ENCODE peak calls at places on chromosome 1, in ten cellular contexts. N, M, Z, S, R, W, A, H, J and V are unnamed samples.

GRCh38 chr1:95039360-95040031 is 33.3 kb downstream of the ALG14 start:
- DNase-seq in N (no peak), M (peak), Z (no peak), S (no peak), R (no peak), W (peak), A (no peak), H (no peak), J (no peak), V (peak)

GRCh38 chr1:160954158-160955104 is at the start of gene ITLN2:
- DNase-seq in N (no peak), M (peak), Z (peak), S (peak), R (no peak), W (peak), A (peak), H (peak), J (peak), V (peak)

GRCh38 chr1:56473582-56474270 is 105.6 kb downstream of the PLPP3 start:
- DNase-seq in N (no peak), M (no peak), Z (no peak), S (no peak), R (no peak), W (peak), A (no peak), H (no peak), J (no peak), V (no peak)

GRCh38 chr1:238517710-238518109 is 627.0 kb upstream of the ZP4 start:
- DNase-seq in N (no peak), M (no peak), Z (no peak), S (no peak), R (no peak), W (no peak), A (no peak), H (no peak), J (no peak), V (no peak)

GRCh38 chr1:39575191-39576015 is 1.2 kb downstream of the PABPC4 start:
- DNase-seq in N (peak), M (peak), Z (peak), S (peak), R (peak), W (peak), A (no peak), H (peak), J (no peak), V (peak)

GRCh38 chr1:163093579-163093978 is 24.4 kb downstream of the RGS4 start:
- DNase-seq in N (no peak), M (no peak), Z (no peak), S (no peak), R (no peak), W (no peak), A (no peak), H (no peak), J (no peak), V (no peak)

GRCh38 chr1:68281946-68282615 is 49.8 kb upstream of the WLS start:
- DNase-seq in N (no peak), M (no peak), Z (no peak), S (no peak), R (no peak), W (no peak), A (peak), H (no peak), J (no peak), V (no peak)

GRCh38 chr1:93702102-93702827 is 20.6 kb upstream of the BCAR3 start:
- DNase-seq in N (no peak), M (no peak), Z (no peak), S (no peak), R (peak), W (peak), A (no peak), H (no peak), J (no peak), V (peak)

GRCh38 chr1:24906760-24907490 is 23.2 kb downstream of the RUNX3 start:
- DNase-seq in N (no peak), M (no peak), Z (no peak), S (no peak), R (no peak), W (no peak), A (no peak), H (no peak), J (no peak), V (no peak)

GRCh38 chr1:3281735-3282134 is 172.7 kb upstream of the ARHGEF16 start:
- DNase-seq in N (no peak), M (no peak), Z (no peak), S (no peak), R (no peak), W (no peak), A (no peak), H (peak), J (no peak), V (no peak)

GRCh38 chr1:216074196-216074595 is 349.1 kb downstream of the USH2A start:
- DNase-seq in N (no peak), M (no peak), Z (no peak), S (no peak), R (no peak), W (no peak), A (no peak), H (no peak), J (no peak), V (no peak)

GRCh38 chr1:32611859-32612188 is 38.5 kb downstream of the ZBTB8OS start:
- DNase-seq in N (no peak), M (no peak), Z (no peak), S (no peak), R (no peak), W (no peak), A (no peak), H (no peak), J (no peak), V (no peak)

GRCh38 chr1:174954686-174955669 is 44.8 kb upstream of the CACYBP start:
- DNase-seq in N (peak), M (no peak), Z (no peak), S (no peak), R (no peak), W (no peak), A (no peak), H (no peak), J (no peak), V (no peak)

GRCh38 chr1:15090373-15090772 is 63.2 kb upstream of the TMEM51 start:
- DNase-seq in N (peak), M (no peak), Z (no peak), S (no peak), R (no peak), W (no peak), A (peak), H (no peak), J (no peak), V (peak)

GRCh38 chr1:228723287-228723686 is 12.0 kb upstream of the RHOU start:
- DNase-seq in N (no peak), M (no peak), Z (no peak), S (no peak), R (no peak), W (no peak), A (no peak), H (no peak), J (no peak), V (no peak)

GRCh38 chr1:35769188-35769758 is 505 bp downstream of the CLSPN start:
- DNase-seq in N (peak), M (peak), Z (peak), S (peak), R (peak), W (peak), A (peak), H (peak), J (peak), V (peak)

GRCh38 chr1:17377325-17377953 is 5.4 kb downstream of the PADI6 start:
- DNase-seq in N (peak), M (no peak), Z (no peak), S (no peak), R (no peak), W (no peak), A (no peak), H (no peak), J (no peak), V (peak)

GRCh38 chr1:87478231-87478630 is 149.6 kb downstream of the LMO4 start:
- DNase-seq in N (no peak), M (peak), Z (peak), S (no peak), R (peak), W (peak), A (peak), H (no peak), J (no peak), V (peak)

GRCh38 chr1:229822026-229822425 is 196.0 kb downstream of the URB2 start:
- DNase-seq in N (no peak), M (no peak), Z (no peak), S (no peak), R (no peak), W (peak), A (no peak), H (no peak), J (no peak), V (no peak)

GRCh38 chr1:167043752-167044488 is 46.3 kb downstream of the GPA33 start:
- DNase-seq in N (peak), M (peak), Z (peak), S (peak), R (peak), W (peak), A (no peak), H (peak), J (peak), V (peak)

GRCh38 chr1:93807301-93807930 is 71.6 kb downstream of the DNTTIP2 start:
- DNase-seq in N (no peak), M (no peak), Z (no peak), S (no peak), R (no peak), W (peak), A (no peak), H (no peak), J (no peak), V (no peak)

GRCh38 chr1:60727553-60727952 is 354.8 kb upstream of the NFIA start:
- DNase-seq in N (no peak), M (no peak), Z (no peak), S (no peak), R (no peak), W (no peak), A (no peak), H (no peak), J (no peak), V (peak)

GRCh38 chr1:163796394-163796821 is 474.7 kb downstream of the NUF2 start:
- DNase-seq in N (no peak), M (no peak), Z (peak), S (no peak), R (no peak), W (peak), A (no peak), H (no peak), J (no peak), V (peak)

GRCh38 chr1:23529146-23530088 is 1.6 kb downstream of the E2F2 start:
- DNase-seq in N (peak), M (peak), Z (peak), S (no peak), R (no peak), W (no peak), A (no peak), H (no peak), J (no peak), V (peak)

GRCh38 chr1:10400013-10400412 is 1.1 kb downstream of the PGD start:
- DNase-seq in N (no peak), M (no peak), Z (no peak), S (no peak), R (no peak), W (no peak), A (no peak), H (no peak), J (no peak), V (no peak)

GRCh38 chr1:151156515-151156819 is at the start of gene TNFAIP8L2:
- DNase-seq in N (no peak), M (no peak), Z (no peak), S (peak), R (peak), W (no peak), A (no peak), H (peak), J (peak), V (peak)

GRCh38 chr1:40857737-40858136 is 4.4 kb downstream of the CITED4 start:
- DNase-seq in N (no peak), M (no peak), Z (no peak), S (no peak), R (no peak), W (no peak), A (no peak), H (no peak), J (no peak), V (peak)

GRCh38 chr1:184156521-184157395 is 105.2 kb downstream of the TSEN15 start:
- DNase-seq in N (no peak), M (peak), Z (no peak), S (no peak), R (no peak), W (peak), A (no peak), H (no peak), J (no peak), V (no peak)

GRCh38 chr1:78054972-78055371 is 9.2 kb downstream of the GIPC2 start:
- DNase-seq in N (no peak), M (no peak), Z (no peak), S (no peak), R (no peak), W (no peak), A (no peak), H (no peak), J (no peak), V (no peak)

GRCh38 chr1:194296201-194296600 is 1109.8 kb upstream of the B3GALT2 start:
- DNase-seq in N (no peak), M (peak), Z (no peak), S (no peak), R (no peak), W (peak), A (no peak), H (no peak), J (no peak), V (peak)